ENCODE peak calls at places on chromosomes 3 and 15, in ten cellular contexts. M is NB4; C is WERI-Rb-1; X is OCI-LY7; Q is Panc1; S is lower lobe of right lung; V is CD8-positive, alpha-beta memory T cell; W is psoas muscle; Z is foreskin fibroblast; L is tibial artery. R is an unnamed sample.

GRCh38 chr15:44435893-44436667 is 8.7 kb downstream of the CTDSPL2 start:
- DNase-seq in Z (peak), M (no peak), S (no peak), X (no peak), Q (no peak), C (no peak), W (no peak), V (no peak), L (no peak), R (no peak)

GRCh38 chr3:155049959-155050358 is 30.2 kb upstream of the MME start:
- DNase-seq in C (no peak), L (no peak), Z (no peak), W (no peak), V (no peak), Q (no peak), M (no peak), S (no peak), X (no peak), R (no peak)

GRCh38 chr3:22371592-22372291 is 620.7 kb upstream of the ZNF385D start:
- DNase-seq in L (no peak), W (peak), X (no peak), S (peak), M (no peak), Q (no peak), Z (no peak), C (no peak), V (no peak), R (no peak)

GRCh38 chr15:66722757-66723540 is 20.9 kb downstream of the SMAD6 start:
- DNase-seq in X (no peak), V (no peak), Z (no peak), W (no peak), L (no peak), M (no peak), Q (no peak), S (no peak), C (no peak), R (no peak)

GRCh38 chr15:74191798-74192197 is 10.8 kb downstream of the STRA6 start:
- DNase-seq in S (no peak), X (no peak), Z (no peak), C (peak), Q (no peak), V (no peak), W (no peak), M (no peak), L (no peak), R (no peak)

GRCh38 chr3:168989396-168989795 is 674.1 kb downstream of the MECOM start:
- DNase-seq in M (no peak), L (no peak), V (no peak), Z (no peak), X (no peak), Q (no peak), C (no peak), S (no peak), W (no peak), R (no peak)

GRCh38 chr15:100190675-100191074 is 151.1 kb downstream of the ADAMTS17 start:
- DNase-seq in L (no peak), W (peak), M (no peak), Q (no peak), V (no peak), C (no peak), X (no peak), Z (no peak), S (no peak), R (no peak)

GRCh38 chr3:143295201-143296080 is 175.9 kb downstream of the CHST2 start:
- DNase-seq in Q (no peak), W (no peak), S (no peak), X (no peak), C (no peak), V (no peak), M (no peak), Z (no peak), L (no peak), R (no peak)

GRCh38 chr15:29093065-29093435 is 176.6 kb downstream of the NSMCE3 start:
- DNase-seq in Z (no peak), Q (no peak), X (no peak), W (no peak), S (no peak), L (peak), M (no peak), C (no peak), V (no peak), R (no peak)

DNA sequence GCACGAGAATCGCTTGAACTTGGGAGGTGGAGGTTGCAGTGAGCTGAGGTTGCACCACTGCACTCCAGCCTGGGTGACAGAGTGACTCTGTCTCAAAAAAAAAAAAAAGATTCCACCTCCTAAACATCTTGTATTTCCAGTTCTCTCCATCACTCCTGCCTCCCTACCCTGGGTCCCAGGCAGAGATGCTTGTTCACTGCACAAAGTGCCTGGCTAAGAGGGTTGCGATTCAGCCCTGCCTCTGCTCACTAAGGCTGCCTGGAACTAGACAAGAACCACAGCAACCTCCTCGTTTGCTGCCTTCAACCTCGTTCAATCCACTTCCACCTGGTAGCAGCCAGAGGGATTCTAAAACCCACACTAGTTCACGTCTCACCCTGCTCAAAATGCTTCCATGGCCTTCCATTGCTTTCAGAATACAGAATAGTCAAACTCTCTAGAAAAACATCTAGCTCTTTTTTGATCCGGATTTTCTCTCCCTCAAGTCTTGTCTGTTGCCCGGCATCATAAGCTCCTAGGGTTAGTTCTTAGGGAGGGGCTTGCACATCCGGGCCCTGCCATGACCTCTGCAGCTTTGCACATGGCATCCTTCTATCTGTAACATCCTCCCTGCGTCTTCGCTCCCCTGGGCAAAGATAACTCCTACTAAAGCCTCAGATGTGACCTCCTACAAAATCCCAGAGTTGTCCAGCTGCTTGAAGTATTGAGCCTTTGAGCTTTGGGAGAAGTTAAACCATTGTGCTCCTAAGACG is 1.0 kb upstream of the MCM2 start:
- DNase-seq in M (peak), W (no peak), S (no peak), C (peak), Z (no peak), V (no peak), X (peak), L (no peak), Q (no peak), R (no peak)
- H3K4me3 ChIP-seq in M (peak), W (peak), S (peak), C (peak), Z (no peak), V (peak), X (peak), L (no peak), Q (peak), R (no peak)

GRCh38 chr3:3180421-3180820 is 930 bp upstream of the CRBN start:
- DNase-seq in S (no peak), X (no peak), Q (no peak), C (no peak), Z (no peak), V (no peak), W (no peak), M (no peak), L (no peak), R (no peak)

GRCh38 chr3:3172627-3173026 is 6.9 kb downstream of the CRBN start:
- DNase-seq in W (no peak), Q (no peak), S (no peak), C (no peak), L (no peak), M (no peak), Z (no peak), V (no peak), X (no peak), R (no peak)

GRCh38 chr3:3179407-3180094 is at the start of gene CRBN:
- DNase-seq in L (peak), M (peak), W (peak), Z (peak), X (peak), V (peak), Q (no peak), S (peak), C (peak), R (peak)

GRCh38 chr3:3178498-3179328 is 778 bp downstream of the CRBN start:
- DNase-seq in V (no peak), C (no peak), X (no peak), Q (no peak), W (no peak), M (peak), S (no peak), Z (no peak), L (no peak), R (no peak)

GRCh38 chr3:3177861-3178497 is 1.5 kb downstream of the CRBN start:
- DNase-seq in C (no peak), Z (no peak), S (no peak), Q (no peak), V (no peak), M (peak), W (no peak), X (no peak), L (no peak), R (no peak)
- H3K4me3 ChIP-seq in C (no peak), Z (peak), S (peak), Q (peak), V (peak), M (peak), W (peak), X (peak), L (peak), R (peak)

GRCh38 chr3:157142315-157142714 is 17.6 kb downstream of the CCNL1 start:
- DNase-seq in Z (no peak), M (no peak), W (no peak), C (no peak), V (no peak), Q (no peak), L (no peak), S (no peak), X (peak), R (no peak)

GRCh38 chr3:157136647-157137387 is 23.1 kb downstream of the CCNL1 start:
- DNase-seq in V (no peak), C (no peak), W (peak), S (peak), Z (no peak), L (no peak), Q (no peak), M (no peak), X (no peak), R (no peak)

GRCh38 chr3:157135671-157136396 is 24.1 kb downstream of the CCNL1 start:
- DNase-seq in Z (peak), V (no peak), S (no peak), Q (no peak), C (no peak), X (no peak), L (no peak), W (no peak), M (no peak), R (peak)

GRCh38 chr3:157134620-157135191 is 25.2 kb downstream of the CCNL1 start:
- DNase-seq in S (no peak), M (no peak), Z (no peak), Q (no peak), X (no peak), V (no peak), C (no peak), W (peak), L (peak), R (no peak)

DNA sequence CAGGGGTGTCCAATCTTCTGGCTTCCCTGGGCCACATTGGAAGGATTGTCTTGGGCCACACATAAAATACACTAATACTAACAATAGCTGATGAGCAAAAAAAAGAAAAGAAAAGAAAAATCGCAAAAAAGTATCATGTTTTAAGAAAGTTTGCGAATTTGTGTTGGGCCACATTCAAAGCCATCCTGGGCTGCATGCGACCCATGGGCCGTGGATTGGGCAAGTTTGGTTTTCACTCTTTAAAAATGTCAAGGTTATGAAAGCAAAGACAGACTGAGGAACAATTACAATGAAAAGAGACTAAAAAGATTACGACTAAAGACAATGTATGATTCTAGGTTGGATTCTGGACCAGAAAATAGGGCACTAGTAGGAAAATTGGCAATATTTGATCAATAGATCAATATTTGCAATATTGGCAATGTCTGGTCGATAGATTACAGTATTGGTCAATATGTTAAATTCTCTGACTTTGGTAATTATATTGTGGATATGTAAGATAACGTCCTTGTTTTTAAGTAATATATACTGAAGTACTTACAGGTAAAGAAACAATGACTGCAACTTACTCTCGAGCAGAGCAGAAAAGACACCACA is 19.9 kb downstream of the CCNL1 start:
- DNase-seq in W (no peak), S (no peak), L (no peak), Z (no peak), Q (no peak), C (no peak), V (no peak), M (no peak), X (no peak), R (no peak)
- H3K4me3 ChIP-seq in W (no peak), S (no peak), L (no peak), Z (no peak), Q (no peak), C (no peak), V (no peak), M (no peak), X (no peak), R (no peak)

DNA sequence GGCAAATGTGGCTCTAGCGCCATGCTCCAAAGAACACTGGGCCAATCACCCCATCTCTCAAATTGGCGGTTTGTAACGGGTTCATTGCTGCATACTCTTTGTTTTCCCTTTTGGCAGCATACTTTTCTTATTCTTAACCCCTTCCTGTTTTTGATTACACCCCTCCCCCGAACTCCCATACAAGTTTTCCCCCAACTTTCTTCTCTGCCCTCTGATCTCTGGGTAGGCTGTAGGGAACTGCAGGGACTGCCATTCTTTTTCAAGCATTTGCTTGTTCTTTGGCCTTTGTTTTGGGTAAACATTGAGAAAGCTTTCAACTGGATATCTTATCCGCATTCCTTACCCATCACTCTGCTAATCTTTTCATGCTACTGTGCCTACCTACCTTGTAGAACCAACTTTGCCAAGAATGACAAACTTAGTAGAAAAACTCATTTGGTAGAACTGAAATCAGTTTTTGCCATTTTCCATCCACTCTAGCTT is 1.6 kb downstream of the PPM1L start:
- DNase-seq in Q (no peak), C (no peak), S (no peak), L (no peak), Z (no peak), X (peak), V (no peak), M (peak), W (no peak), R (no peak)
- H3K4me3 ChIP-seq in Q (peak), C (no peak), S (peak), L (peak), Z (no peak), X (peak), V (no peak), M (no peak), W (peak), R (no peak)

GRCh38 chr3:186520957-186521842 is 23.0 kb downstream of the CRYGS start:
- DNase-seq in L (no peak), M (no peak), C (no peak), X (peak), Z (no peak), W (no peak), S (no peak), Q (no peak), V (no peak), R (no peak)
- H3K4me3 ChIP-seq in L (no peak), M (no peak), C (no peak), X (peak), Z (no peak), W (no peak), S (no peak), Q (no peak), V (no peak), R (no peak)

DNA sequence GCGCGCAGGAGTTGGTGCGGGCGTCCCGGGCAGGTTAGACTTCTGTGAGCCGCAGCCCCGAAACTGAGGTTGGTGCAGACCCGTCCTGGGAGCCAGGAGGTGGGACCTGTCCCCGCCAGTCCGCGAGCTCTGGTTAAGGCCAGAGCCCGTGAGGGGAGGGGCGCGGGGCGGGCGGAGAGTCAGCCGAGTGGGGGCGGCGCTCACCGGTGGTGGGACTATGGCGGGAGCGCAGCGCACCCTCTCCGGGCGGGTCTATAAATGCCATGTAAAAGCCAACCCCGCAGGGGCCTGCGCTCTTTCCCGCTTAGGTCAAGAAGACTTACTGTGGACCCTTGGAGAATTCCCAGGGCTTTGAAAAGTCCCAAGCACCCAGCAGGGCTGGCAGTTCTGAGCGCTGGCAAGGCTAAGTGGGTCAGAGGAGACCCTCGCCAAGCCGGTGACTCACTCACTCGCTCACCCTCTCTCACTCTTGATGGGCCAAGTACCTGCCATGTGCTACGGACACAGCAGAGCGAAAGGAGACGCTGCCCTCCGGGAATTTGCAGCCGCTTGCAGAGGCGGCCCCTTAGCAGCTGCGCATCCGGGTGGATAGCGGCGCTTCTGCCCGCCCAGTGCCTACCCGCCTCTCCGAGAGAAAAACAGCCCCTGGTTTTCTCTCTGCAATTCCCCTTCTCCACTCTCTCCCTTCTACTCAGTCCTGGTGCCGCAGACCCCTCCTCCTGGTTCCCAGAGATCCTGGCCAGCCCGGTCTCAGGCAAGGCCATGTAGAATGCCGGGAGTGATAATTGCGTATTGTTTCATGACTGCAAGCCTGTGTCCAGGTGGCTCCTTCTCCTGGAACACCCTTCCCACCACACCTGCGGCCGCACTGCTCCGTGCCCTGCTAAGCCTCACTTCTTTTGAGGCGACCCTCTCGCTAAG is at the start of gene ALDH1L1:
- DNase-seq in X (no peak), W (peak), L (peak), S (peak), M (peak), Z (peak), C (peak), V (no peak), Q (no peak), R (peak)
- H3K4me3 ChIP-seq in X (no peak), W (peak), L (peak), S (peak), M (no peak), Z (peak), C (peak), V (no peak), Q (peak), R (peak)

DNA sequence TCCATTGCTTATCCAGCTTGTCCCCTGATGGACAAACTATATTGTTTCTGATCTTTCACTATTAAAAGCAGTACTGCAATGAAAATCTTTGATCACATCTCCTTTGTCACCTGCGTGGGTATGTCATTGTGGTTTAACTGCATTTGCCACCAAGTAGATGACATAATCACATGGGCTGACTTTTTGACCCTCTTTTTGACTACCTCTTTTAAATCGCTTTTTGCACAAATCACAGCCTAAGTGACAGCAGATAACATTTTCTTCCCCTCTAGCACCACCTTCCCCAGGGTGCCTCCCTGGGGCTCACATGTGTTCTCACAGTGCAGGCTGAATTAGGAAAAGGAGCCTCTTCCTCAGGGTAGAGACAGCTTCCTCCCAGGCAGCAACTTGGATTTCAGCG is 1.1 kb upstream of the RBP1 start:
- DNase-seq in Z (no peak), L (no peak), W (no peak), C (no peak), X (no peak), M (no peak), S (no peak), V (no peak), Q (no peak), R (no peak)
- H3K4me3 ChIP-seq in Z (no peak), L (no peak), W (peak), C (no peak), X (no peak), M (no peak), S (no peak), V (no peak), Q (no peak), R (no peak)

GRCh38 chr3:124298951-124299350 is 307.0 kb upstream of the ROPN1 start:
- DNase-seq in W (no peak), L (no peak), Z (no peak), C (no peak), X (peak), V (no peak), S (no peak), Q (no peak), M (no peak), R (no peak)
- H3K4me3 ChIP-seq in W (no peak), L (no peak), Z (no peak), C (no peak), X (peak), V (no peak), S (no peak), Q (no peak), M (no peak), R (no peak)

GRCh38 chr3:14431928-14432834 is 29.8 kb downstream of the SLC6A6 start:
- DNase-seq in C (no peak), W (peak), S (peak), X (peak), L (peak), Z (peak), M (peak), V (peak), Q (peak), R (no peak)

GRCh38 chr3:14432996-14433572 is 30.7 kb downstream of the SLC6A6 start:
- DNase-seq in Q (no peak), C (no peak), L (no peak), Z (no peak), V (no peak), S (no peak), W (no peak), X (no peak), M (no peak), R (no peak)

GRCh38 chr3:14429689-14430452 is 27.5 kb downstream of the SLC6A6 start:
- DNase-seq in L (no peak), V (no peak), Z (no peak), Q (no peak), S (no peak), W (no peak), M (no peak), C (no peak), X (no peak), R (no peak)

GRCh38 chr3:14430706-14431470 is 28.5 kb downstream of the SLC6A6 start:
- DNase-seq in S (no peak), X (no peak), M (no peak), L (no peak), Z (no peak), W (no peak), C (no peak), V (no peak), Q (no peak), R (no peak)

DNA sequence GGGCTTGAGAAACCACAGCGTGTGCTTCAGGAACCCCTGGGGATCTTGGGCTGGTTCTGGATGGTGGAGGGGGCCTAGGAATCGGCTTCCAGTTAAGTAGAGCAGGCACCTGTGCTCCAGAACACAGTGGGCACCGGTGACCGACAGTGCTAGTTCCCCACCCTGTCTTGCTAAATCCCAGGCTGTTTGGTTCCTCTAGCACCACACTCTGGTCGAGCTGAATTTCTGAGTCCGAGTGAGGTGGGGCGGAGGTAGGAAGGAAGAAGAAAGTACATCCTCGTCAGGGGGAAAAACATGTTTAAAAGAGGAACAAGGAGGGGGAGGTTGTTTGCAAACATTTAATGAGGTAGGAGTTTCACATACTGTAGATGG is 29.1 kb downstream of the SLC6A6 start:
- DNase-seq in C (no peak), X (peak), Q (no peak), S (peak), L (no peak), W (no peak), V (peak), M (peak), Z (no peak), R (no peak)
- H3K4me3 ChIP-seq in C (no peak), X (peak), Q (no peak), S (peak), L (no peak), W (no peak), V (peak), M (peak), Z (no peak), R (no peak)

R was measured in skeletal muscle cell.